ENCODE peak calls at places on chromosomes 13 and 19, in four cellular contexts. H is aorta; J is stimulated activated CD4-positive, alpha-beta T cell treated with anti-CD3 and anti-CD28 coated beads, TNF-alpha, amount 100 ng/mL, for 48 hours; N is activated naive CD8-positive, alpha-beta T cell treated with anti-CD3 and anti-CD28 coated beads for 36 hours. S is an unnamed sample.

GRCh38 chr13:111404746-111405145 is 84.3 kb downstream of the TEX29 start:
- DNase-seq in J (no peak), N (no peak), H (no peak), S (no peak)

GRCh38 chr13:75402787-75403186 is 79.2 kb downstream of the TBC1D4 start:
- DNase-seq in H (no peak), N (no peak), J (no peak), S (peak; percentile 85)

GRCh38 chr19:5287066-5287465 is 53.5 kb downstream of the PTPRS start:
- DNase-seq in N (no peak), H (no peak), J (no peak), S (no peak)

GRCh38 chr13:110127986-110128511 is 178.9 kb downstream of the COL4A1 start:
- DNase-seq in N (no peak), H (no peak), J (no peak), S (no peak)

GRCh38 chr13:54989418-54989817 is 1960.8 kb downstream of the OLFM4 start:
- DNase-seq in J (no peak), H (no peak), N (no peak), S (no peak)

GRCh38 chr19:2970201-2970838 is 7.0 kb upstream of the TLE6 start:
- DNase-seq in N (no peak), H (no peak), J (no peak), S (no peak)

GRCh38 chr19:2261438-2262172 is 5.4 kb upstream of the JSRP1 start:
- DNase-seq in H (no peak), J (no peak), N (no peak), S (no peak)

GRCh38 chr19:38667552-38668205 is 20.2 kb downstream of the ACTN4 start:
- DNase-seq in J (no peak), N (no peak), H (peak; percentile 3), S (no peak)

GRCh38 chr19:36986601-36987000 is 70.5 kb downstream of the ZNF568 start:
- DNase-seq in N (no peak), J (no peak), H (no peak), S (no peak)

GRCh38 chr13:30551194-30551593 is 66.5 kb upstream of the USPL1 start:
- DNase-seq in H (no peak), N (no peak), J (no peak), S (no peak)

GRCh38 chr13:40251343-40252032 is 415.0 kb downstream of the FOXO1 start:
- DNase-seq in N (no peak), H (no peak), J (no peak), S (no peak)

GRCh38 chr19:35592226-35592625 is 6.3 kb downstream of the PMIS2 start:
- DNase-seq in H (no peak), J (no peak), N (peak; percentile 8), S (no peak)

GRCh38 chr13:55576389-55576788 is 1564.3 kb upstream of the PRR20A start:
- DNase-seq in H (no peak), J (no peak), N (no peak), S (no peak)

GRCh38 chr13:30696278-30697176 is 38.8 kb upstream of the ALOX5AP start:
- DNase-seq in J (no peak), H (peak; percentile 85), N (no peak), S (no peak)

GRCh38 chr19:17739121-17739875 is 12.0 kb upstream of the FCHO1 start:
- DNase-seq in N (no peak), H (peak; percentile 76), J (no peak), S (no peak)

GRCh38 chr13:91286317-91286716 is 61.2 kb upstream of the MIR17HG start:
- DNase-seq in J (no peak), N (no peak), H (no peak), S (no peak)

GRCh38 chr19:48490980-48491792 is 20.4 kb downstream of the LMTK3 start:
- DNase-seq in J (no peak), N (peak; percentile 60), H (no peak), S (no peak)

GRCh38 chr19:5186293-5187050 is 154.1 kb downstream of the PTPRS start:
- DNase-seq in J (no peak), N (no peak), H (no peak), S (no peak)

GRCh38 chr13:60335531-60335930 is 61.5 kb upstream of the TDRD3 start:
- DNase-seq in J (no peak), N (no peak), H (no peak), S (no peak)

GRCh38 chr13:90386090-90386489 is 961.4 kb upstream of the MIR17HG start:
- DNase-seq in N (no peak), H (no peak), J (no peak), S (no peak)

GRCh38 chr19:55536366-55536765 is 567 bp downstream of the SBK2 start:
- DNase-seq in N (no peak), J (no peak), H (no peak), S (no peak)

GRCh38 chr19:45177817-45178261 is at the start of gene TRAPPC6A:
- DNase-seq in J (peak; percentile 43), H (no peak), N (no peak), S (no peak)

GRCh38 chr19:58544591-58545285 is 874 bp downstream of the TRIM28 start:
- DNase-seq in N (peak; percentile 82), J (peak; percentile 49), H (no peak), S (no peak)

GRCh38 chr19:3880471-3881271 is at the start of gene ATCAY:
- DNase-seq in N (no peak), H (no peak), J (no peak), S (no peak)

GRCh38 chr13:102212729-102213128 is 189.1 kb downstream of the FGF14 start:
- DNase-seq in J (no peak), H (no peak), N (no peak), S (no peak)

GRCh38 chr13:28138012-28138755 is at the start of gene PAN3:
- DNase-seq in H (peak; percentile 96), J (peak; percentile 83), N (peak; percentile 91), S (peak; percentile 97)

S was measured in cardiac septum.